ENCODE peak calls at places on chromosomes 12 and 14, in nine cellular contexts. Q is esophagus muscularis mucosa, O is sigmoid colon, A is stomach, E is HL-60, L is endothelial cell of umbilical vein, V is spleen, P is K562, C is H1. D is an unnamed sample. For H3K27me3, the result is how much of the 10 kb centered on the place peaks cover.

GRCh38 chr14:59020382-59020781 is 168.1 kb upstream of the DAAM1 start:
- DNase-seq in V (no peak), E (no peak), L (peak), A (no peak), P (no peak), C (no peak), O (no peak), Q (no peak), D (peak)

GRCh38 chr12:58547217-58547616 is 373.1 kb downstream of the LRIG3 start:
- DNase-seq in O (no peak), C (no peak), E (no peak), L (no peak), P (no peak), Q (no peak), V (no peak), A (no peak), D (no peak)

GRCh38 chr12:27233814-27234213 is 10.3 kb upstream of the STK38L start:
- DNase-seq in A (no peak), L (no peak), V (no peak), P (no peak), C (no peak), E (no peak), O (no peak), Q (no peak), D (peak)

GRCh38 chr14:88765130-88765529 is 27.6 kb downstream of the EML5 start:
- DNase-seq in E (no peak), A (no peak), P (no peak), Q (no peak), L (no peak), O (no peak), C (no peak), V (no peak), D (no peak)

GRCh38 chr12:54020587-54020969 is 7.7 kb upstream of the HOXC6 start:
- DNase-seq in L (no peak), V (no peak), C (no peak), P (no peak), A (no peak), Q (no peak), O (no peak), E (no peak), D (no peak)

GRCh38 chr12:85358715-85359114 is 78.7 kb downstream of the ALX1 start:
- DNase-seq in V (no peak), L (no peak), P (no peak), Q (no peak), C (no peak), E (no peak), O (no peak), A (no peak), D (no peak)

GRCh38 chr12:116544656-116545055 is 14.5 kb upstream of the MAP1LC3B2 start:
- DNase-seq in E (no peak), O (peak), Q (no peak), P (no peak), C (no peak), V (no peak), A (no peak), L (no peak), D (no peak)

GRCh38 chr14:66315548-66315947 is 170.6 kb upstream of the CCDC196 start:
- DNase-seq in V (no peak), C (peak), E (no peak), A (no peak), O (no peak), Q (no peak), L (no peak), P (no peak), D (peak)

GRCh38 chr14:52021971-52022600 is 32.7 kb downstream of the RTRAF start:
- DNase-seq in E (no peak), P (no peak), Q (no peak), C (no peak), A (no peak), O (no peak), V (no peak), L (peak), D (no peak)

GRCh38 chr12:85448031-85448430 is 168.0 kb downstream of the ALX1 start:
- DNase-seq in V (no peak), P (no peak), Q (no peak), C (no peak), E (no peak), O (no peak), L (no peak), A (no peak), D (no peak)

GRCh38 chr14:34056081-34056480 is 105.2 kb upstream of the EGLN3 start:
- DNase-seq in P (no peak), E (no peak), C (no peak), Q (peak), V (no peak), O (no peak), A (no peak), L (no peak), D (no peak)

GRCh38 chr12:94938583-94938982 is 64.9 kb downstream of the NDUFA12 start:
- DNase-seq in E (no peak), P (no peak), A (no peak), C (no peak), L (no peak), O (no peak), V (no peak), Q (no peak), D (no peak)

GRCh38 chr14:66254066-66254465 is 232.1 kb upstream of the CCDC196 start:
- DNase-seq in A (no peak), C (no peak), E (no peak), P (no peak), Q (no peak), V (no peak), L (no peak), O (no peak), D (peak)

GRCh38 chr12:41724216-41724615 is 420.5 kb downstream of the GXYLT1 start:
- DNase-seq in E (no peak), C (no peak), O (no peak), P (no peak), Q (no peak), A (no peak), L (no peak), V (no peak), D (no peak)

GRCh38 chr12:110619534-110619953 is 5.6 kb downstream of the TCTN1 start:
- DNase-seq in C (no peak), A (no peak), P (no peak), Q (no peak), E (no peak), L (no peak), O (no peak), V (no peak), D (no peak)

GRCh38 chr12:5273709-5274108 is 158.2 kb upstream of the NTF3 start:
- DNase-seq in A (peak), E (no peak), P (no peak), O (no peak), Q (no peak), C (no peak), V (no peak), L (no peak), D (no peak)

GRCh38 chr12:97223419-97223818 is 239.2 kb upstream of the RMST start:
- DNase-seq in Q (no peak), C (no peak), P (no peak), V (no peak), O (no peak), A (no peak), E (no peak), L (no peak), D (no peak)

GRCh38 chr14:25953532-25954144 is 644.2 kb downstream of the NOVA1 start:
- DNase-seq in P (no peak), C (no peak), E (no peak), O (peak), L (peak), A (no peak), Q (no peak), V (no peak), D (no peak)

GRCh38 chr14:55051165-55051425 is 352 bp upstream of the MAPK1IP1L start:
- DNase-seq in O (no peak), P (no peak), Q (no peak), A (no peak), E (no peak), L (no peak), C (no peak), V (no peak), D (no peak)

GRCh38 chr14:68921049-68921448 is 58.1 kb downstream of the ACTN1 start:
- DNase-seq in E (no peak), L (no peak), Q (no peak), A (no peak), O (no peak), P (no peak), C (no peak), V (no peak), D (no peak)

GRCh38 chr14:75123991-75124390 is 2.9 kb downstream of the NEK9 start:
- DNase-seq in C (no peak), V (no peak), A (no peak), P (peak), O (no peak), L (peak), E (no peak), Q (no peak), D (no peak)

GRCh38 chr14:101193126-101193844 is 289.8 kb upstream of the RTL1 start:
- DNase-seq in C (peak), Q (peak), E (no peak), O (peak), V (peak), P (no peak), L (no peak), A (peak), D (no peak)

GRCh38 chr12:92927055-92927435 is 2.0 kb downstream of the EEA1 start:
- DNase-seq in P (no peak), L (peak), E (no peak), Q (no peak), V (no peak), A (no peak), C (no peak), O (no peak), D (peak)

GRCh38 chr14:29222671-29223268 is 456.2 kb downstream of the FOXG1 start:
- DNase-seq in A (no peak), C (no peak), O (no peak), E (no peak), L (peak), Q (no peak), P (no peak), V (no peak), D (peak)

GRCh38 chr14:95577067-95577800 is 42.4 kb downstream of the GLRX5 start:
- DNase-seq in A (no peak), P (no peak), L (no peak), V (no peak), O (no peak), E (no peak), C (no peak), Q (no peak), D (no peak)

GRCh38 chr12:47849261-47849660 is 29.6 kb upstream of the HDAC7 start:
- DNase-seq in L (no peak), Q (no peak), C (no peak), E (no peak), V (no peak), A (no peak), O (no peak), P (no peak), D (no peak)

GRCh38 chr12:103933237-103933636 is 3.0 kb downstream of the HSP90B1 start:
- DNase-seq in L (no peak), E (no peak), Q (no peak), C (no peak), P (no peak), V (no peak), A (no peak), O (no peak), D (peak)

GRCh38 chr12:119868992-119869391 is 8.1 kb downstream of the CIT start:
- DNase-seq in L (peak), E (no peak), A (no peak), O (no peak), P (no peak), V (no peak), Q (no peak), C (no peak), D (no peak)

GRCh38 chr12:92021665-92022033 is 124.0 kb downstream of the BTG1 start:
- DNase-seq in C (no peak), L (no peak), O (no peak), A (no peak), E (no peak), V (no peak), P (no peak), Q (no peak), D (peak)

GRCh38 chr12:7154901-7155470 is 24.8 kb downstream of the CLSTN3 start:
- DNase-seq in P (no peak), A (no peak), Q (no peak), O (no peak), L (no peak), C (no peak), V (no peak), E (no peak), D (no peak)

GRCh38 chr14:92144708-92145107 is 22.9 kb downstream of the CPSF2 start:
- DNase-seq in E (no peak), C (no peak), V (no peak), Q (no peak), P (no peak), A (no peak), O (no peak), L (no peak), D (no peak)

GRCh38 chr12:124030510-124030909 is 57.5 kb downstream of the ZNF664 start:
- DNase-seq in P (peak), L (peak), O (no peak), V (no peak), C (no peak), Q (no peak), A (no peak), E (no peak), D (peak)
- TF ChIP-seq POLR2AphosphoS5 in P (no peak), L (no peak), O (peak), V (no peak), C (no peak), Q (no peak), A (no peak), E (no peak), D (no peak)

DNA sequence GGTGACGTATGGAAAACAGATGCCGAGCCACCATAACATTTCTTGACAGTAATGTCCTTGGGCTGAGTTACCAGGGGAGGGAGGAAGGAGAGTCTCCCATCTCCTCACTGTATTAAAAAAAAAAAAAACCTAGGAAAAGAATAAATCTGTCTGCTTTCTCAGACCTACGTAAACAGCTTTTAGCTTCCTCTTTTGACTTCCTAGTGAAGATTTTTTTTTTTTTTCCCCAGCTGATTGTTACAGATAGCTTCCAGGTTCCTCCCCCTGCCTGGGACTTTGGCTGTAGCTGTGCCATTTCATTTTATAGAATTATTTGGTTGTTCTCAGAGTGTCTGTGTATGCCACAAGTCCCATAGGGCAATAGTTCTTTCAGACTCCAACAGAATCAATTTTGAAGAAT is 23.0 kb upstream of the GNS start:
- DNase-seq in A (no peak), P (no peak), O (no peak), V (no peak), E (no peak), Q (no peak), C (no peak), L (peak), D (no peak)
- H3K27me3 ChIP-seq in A (under half), P (under half), O (under half), V (under half), E (under half), Q (under half), C (under half), L (under half), D (half or more)

GRCh38 chr12:112153181-112153899 is 28.0 kb downstream of the TRAFD1 start:
- DNase-seq in E (no peak), V (no peak), Q (peak), L (no peak), P (no peak), O (no peak), A (no peak), C (no peak), D (no peak)
- TF ChIP-seq POLR2AphosphoS5 in E (no peak), V (no peak), Q (no peak), L (no peak), P (no peak), O (no peak), A (no peak), C (no peak), D (no peak)

GRCh38 chr14:96585672-96586013 is 83.5 kb downstream of the PAPOLA start:
- DNase-seq in E (no peak), C (no peak), V (no peak), O (no peak), Q (no peak), A (no peak), L (no peak), P (no peak), D (no peak)

GRCh38 chr14:96586921-96587822 is 85.0 kb downstream of the PAPOLA start:
- DNase-seq in A (no peak), Q (peak), O (peak), P (no peak), E (no peak), V (peak), C (no peak), L (no peak), D (no peak)

GRCh38 chr14:96584907-96585671 is 82.9 kb downstream of the PAPOLA start:
- DNase-seq in L (no peak), Q (peak), V (peak), C (no peak), A (no peak), O (no peak), P (no peak), E (no peak), D (no peak)

GRCh38 chr14:96584199-96584906 is 82.2 kb downstream of the PAPOLA start:
- DNase-seq in Q (peak), C (peak), L (peak), P (peak), E (peak), V (peak), O (peak), A (no peak), D (peak)

GRCh38 chr14:96586056-96586455 is 83.9 kb downstream of the PAPOLA start:
- DNase-seq in C (no peak), O (no peak), V (peak), P (no peak), A (no peak), Q (peak), L (no peak), E (no peak), D (no peak)
- H3K27me3 ChIP-seq in C (under half), O (under half), V (under half), P (under half), A (under half), Q (under half), L (under half), E (under half), D (under half)

DNA sequence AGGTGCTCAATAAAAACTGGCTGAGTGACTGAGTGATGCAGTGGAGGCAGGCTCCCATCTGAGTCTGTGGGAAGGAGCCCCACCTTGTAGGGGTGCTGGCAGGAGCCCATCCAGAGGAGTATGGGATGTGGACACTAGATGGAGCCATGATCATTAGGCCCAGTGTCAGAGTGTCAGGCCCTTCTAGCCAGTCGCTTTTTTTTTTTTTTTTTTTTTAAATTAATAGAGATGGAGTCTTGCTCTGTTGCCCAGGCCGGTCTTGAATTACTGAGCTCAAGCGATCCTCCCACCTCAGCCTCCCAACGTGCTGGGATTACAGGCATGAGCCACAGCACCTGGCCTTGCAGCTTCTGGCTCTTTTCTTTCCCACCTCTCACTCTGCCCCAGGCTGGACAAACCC is 11.5 kb downstream of the RITA1 start:
- DNase-seq in E (no peak), L (peak), C (peak), Q (no peak), V (no peak), A (peak), P (peak), O (peak), D (peak)
- TF ChIP-seq POLR2AphosphoS5 in E (no peak), L (no peak), C (no peak), Q (peak), V (peak), A (no peak), P (no peak), O (peak), D (no peak)

DNA sequence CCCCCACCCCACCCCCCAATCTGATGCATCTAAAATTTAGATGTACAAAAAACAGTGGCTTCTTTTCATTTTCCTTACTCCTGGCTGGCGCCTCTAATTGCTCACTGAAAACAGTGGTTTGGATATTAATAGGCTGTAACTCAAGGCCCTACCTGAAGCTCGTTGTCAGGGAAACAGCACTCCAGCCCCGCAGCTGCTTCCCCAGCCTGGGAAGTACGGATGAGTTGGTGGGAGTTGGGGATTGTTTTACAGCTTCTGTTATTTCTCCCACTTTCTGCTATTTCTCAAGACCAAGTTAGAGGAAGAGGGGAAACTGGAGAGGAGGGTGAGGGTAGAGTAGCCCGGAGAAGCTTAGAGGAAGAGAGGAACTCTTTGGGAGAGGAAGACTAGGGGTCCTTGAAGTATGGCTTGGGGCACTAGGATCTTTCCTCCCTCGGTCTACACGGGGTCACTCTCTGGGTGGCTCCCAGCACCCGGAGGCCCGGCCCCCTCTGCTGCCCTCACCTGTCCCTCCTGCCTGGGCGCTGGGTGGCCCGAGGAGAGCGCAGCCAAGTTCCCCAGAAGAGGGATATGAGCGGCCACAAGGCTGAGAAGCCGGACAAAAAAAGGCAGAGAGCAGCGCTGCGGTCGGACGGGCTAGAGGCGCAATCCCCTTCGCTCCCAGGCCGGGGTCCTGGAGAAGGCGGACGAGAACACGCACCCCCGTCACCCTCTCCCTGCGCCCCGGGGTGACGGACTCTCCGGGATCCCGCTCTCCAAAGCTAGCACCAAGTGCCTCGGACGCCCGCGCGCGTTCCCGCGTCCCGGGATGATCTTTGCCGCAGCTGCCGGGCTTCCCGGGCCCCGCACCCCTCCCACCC is 702 bp downstream of the SPTB start:
- DNase-seq in V (no peak), C (peak), E (no peak), L (no peak), A (no peak), P (peak), Q (peak), O (no peak), D (peak)
- H3K27me3 ChIP-seq in V (under half), C (under half), E (under half), L (half or more), A (under half), P (under half), Q (under half), O (under half), D (half or more)

DNA sequence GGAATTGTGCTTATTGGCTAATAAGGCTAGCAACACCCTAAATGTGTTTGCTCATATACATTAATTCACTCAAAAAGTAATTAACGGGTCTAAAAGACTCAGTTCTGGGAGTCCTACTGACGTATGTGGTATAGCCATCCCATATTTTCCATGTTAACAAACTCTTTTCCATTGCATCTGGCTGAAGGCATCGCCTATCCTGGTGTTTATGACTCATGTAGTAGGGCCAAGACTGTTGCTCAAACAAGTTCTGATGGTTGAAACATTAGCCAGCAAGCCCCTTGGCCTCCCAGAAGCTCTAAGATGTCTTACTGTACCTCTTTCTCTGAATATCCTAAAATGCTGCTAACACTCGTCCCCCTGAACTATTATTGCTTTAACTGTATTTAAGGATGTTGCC is 98.4 kb downstream of the PHLDA1 start:
- DNase-seq in C (no peak), P (no peak), A (no peak), O (no peak), Q (peak), L (peak), V (no peak), E (no peak), D (no peak)
- TF ChIP-seq POLR2AphosphoS5 in C (no peak), P (no peak), A (no peak), O (no peak), Q (no peak), L (no peak), V (no peak), E (no peak), D (no peak)

GRCh38 chr12:109307051-109307450 is 2.0 kb downstream of the FOXN4 start:
- DNase-seq in A (no peak), V (no peak), E (no peak), C (no peak), O (no peak), L (no peak), P (no peak), Q (no peak), D (no peak)
- H3K27me3 ChIP-seq in A (under half), V (under half), E (under half), C (under half), O (under half), L (half or more), P (under half), Q (under half), D (under half)

D was measured in GM23338.